ENCODE peak calls at places on chromosome 11, in nine cellular contexts. I is upper lobe of left lung; M is heart left ventricle; P is neural progenitor cell; U is body of pancreas; B is uterus; Z is aorta; V is CD8-positive, alpha-beta memory T cell; J is lower lobe of right lung. D is an unnamed sample. For H3K9me3, the result is how much of the 10 kb centered on the place peaks cover.

GRCh38 chr11:48052183-48053040 is 72.1 kb downstream of the PTPRJ start:
- DNase-seq in I (peak), M (no peak), P (peak), U (peak), B (no peak), Z (no peak), V (no peak), J (peak), D (no peak)

GRCh38 chr11:72920001-72920400 is 105.8 kb downstream of the ATG16L2 start:
- DNase-seq in I (no peak), M (no peak), P (no peak), U (no peak), B (no peak), Z (no peak), V (no peak), J (no peak), D (no peak)

GRCh38 chr11:20042717-20043392 is 117.4 kb downstream of the DBX1 start:
- DNase-seq in I (no peak), M (no peak), P (peak), U (no peak), B (no peak), Z (no peak), V (no peak), J (no peak), D (no peak)

GRCh38 chr11:17714356-17714854 is 5.0 kb upstream of the MYOD1 start:
- DNase-seq in I (no peak), M (peak), P (no peak), U (no peak), B (no peak), Z (no peak), V (no peak), J (no peak), D (no peak)

GRCh38 chr11:26846222-26846621 is 124.4 kb upstream of the SLC5A12 start:
- DNase-seq in I (no peak), M (no peak), P (no peak), U (no peak), B (no peak), Z (no peak), V (no peak), J (no peak), D (no peak)

GRCh38 chr11:75576445-75577049 is 14.5 kb downstream of the SERPINH1 start:
- DNase-seq in I (peak), M (no peak), P (no peak), U (peak), B (no peak), Z (peak), V (no peak), J (peak), D (no peak)

GRCh38 chr11:116073854-116074837 is 569.9 kb upstream of the CADM1 start:
- DNase-seq in I (no peak), M (peak), P (peak), U (peak), B (peak), Z (no peak), V (no peak), J (no peak), D (no peak)

GRCh38 chr11:113581713-113582112 is 106.5 kb upstream of the DRD2 start:
- DNase-seq in I (no peak), M (no peak), P (peak), U (no peak), B (no peak), Z (no peak), V (no peak), J (no peak), D (no peak)

GRCh38 chr11:45949992-45950407 is 27.5 kb downstream of the LARGE2 start:
- DNase-seq in I (no peak), M (no peak), P (no peak), U (no peak), B (no peak), Z (no peak), V (no peak), J (no peak), D (no peak)

GRCh38 chr11:68340784-68341556 is 28.6 kb downstream of the LRP5 start:
- DNase-seq in I (no peak), M (no peak), P (no peak), U (no peak), B (no peak), Z (no peak), V (peak), J (no peak), D (no peak)

GRCh38 chr11:128860571-128861361 is 6.3 kb downstream of the KCNJ1 start:
- DNase-seq in I (peak), M (no peak), P (no peak), U (no peak), B (no peak), Z (no peak), V (no peak), J (no peak), D (no peak)

GRCh38 chr11:106937113-106937512 is 81.2 kb downstream of the GUCY1A2 start:
- DNase-seq in I (no peak), M (no peak), P (no peak), U (no peak), B (no peak), Z (no peak), V (no peak), J (no peak), D (no peak)

GRCh38 chr11:128630367-128631230 is 43.2 kb upstream of the ETS1 start:
- DNase-seq in I (no peak), M (peak), P (peak), U (peak), B (peak), Z (peak), V (peak), J (peak), D (peak)

GRCh38 chr11:66976048-66976467 is 954 bp downstream of the C11orf86 start:
- DNase-seq in I (no peak), M (no peak), P (peak), U (no peak), B (no peak), Z (no peak), V (no peak), J (no peak), D (no peak)

GRCh38 chr11:113176971-113177370 is 137.4 kb upstream of the TTC12 start:
- DNase-seq in I (no peak), M (no peak), P (no peak), U (no peak), B (no peak), Z (no peak), V (no peak), J (no peak), D (no peak)

GRCh38 chr11:92276773-92277172 is 52.2 kb downstream of the FAT3 start:
- DNase-seq in I (no peak), M (no peak), P (no peak), U (no peak), B (no peak), Z (no peak), V (no peak), J (no peak), D (no peak)

GRCh38 chr11:1549355-1550330 is 22.4 kb downstream of the DUSP8 start:
- DNase-seq in I (peak), M (no peak), P (no peak), U (no peak), B (no peak), Z (no peak), V (no peak), J (no peak), D (no peak)

GRCh38 chr11:75944515-75944914 is 129.5 kb downstream of the UVRAG start:
- DNase-seq in I (no peak), M (no peak), P (no peak), U (no peak), B (no peak), Z (no peak), V (no peak), J (no peak), D (no peak)

GRCh38 chr11:117885777-117886176 is 9.3 kb upstream of the FXYD6 start:
- DNase-seq in I (no peak), M (peak), P (no peak), U (peak), B (peak), Z (no peak), V (no peak), J (no peak), D (no peak)

GRCh38 chr11:121494355-121495099 is 41.8 kb upstream of the SORL1-AS1 start:
- DNase-seq in I (no peak), M (no peak), P (no peak), U (no peak), B (no peak), Z (no peak), V (no peak), J (no peak), D (no peak)

GRCh38 chr11:125075900-125076317 is 12.8 kb downstream of the SLC37A2 start:
- DNase-seq in I (no peak), M (no peak), P (no peak), U (no peak), B (no peak), Z (no peak), V (no peak), J (peak), D (no peak)

GRCh38 chr11:413120-414081 is 1.4 kb downstream of the SIGIRR start:
- DNase-seq in I (no peak), M (no peak), P (no peak), U (peak), B (no peak), Z (no peak), V (no peak), J (peak), D (no peak)

GRCh38 chr11:31813242-31813960 is 2.3 kb upstream of the PAX6 start:
- DNase-seq in I (no peak), M (no peak), P (peak), U (no peak), B (no peak), Z (no peak), V (no peak), J (no peak), D (no peak)

GRCh38 chr11:1298695-1299492 is 10.5 kb downstream of the TOLLIP start:
- DNase-seq in I (peak), M (peak), P (peak), U (peak), B (peak), Z (peak), V (no peak), J (peak), D (no peak)

GRCh38 chr11:12680246-12680939 is 6.2 kb downstream of the TEAD1 start:
- DNase-seq in I (peak), M (peak), P (peak), U (peak), B (peak), Z (peak), V (no peak), J (peak), D (peak)

GRCh38 chr11:35088226-35088625 is 50.7 kb upstream of the CD44 start:
- DNase-seq in I (no peak), M (no peak), P (no peak), U (peak), B (no peak), Z (no peak), V (no peak), J (no peak), D (no peak)

GRCh38 chr11:35087648-35088047 is 51.3 kb upstream of the CD44 start:
- DNase-seq in I (no peak), M (peak), P (no peak), U (peak), B (no peak), Z (no peak), V (no peak), J (no peak), D (no peak)

GRCh38 chr11:35085766-35086165 is 53.2 kb upstream of the CD44 start:
- DNase-seq in I (no peak), M (no peak), P (no peak), U (no peak), B (no peak), Z (no peak), V (no peak), J (no peak), D (no peak)

GRCh38 chr11:35088676-35089075 is 50.3 kb upstream of the CD44 start:
- DNase-seq in I (no peak), M (no peak), P (no peak), U (peak), B (no peak), Z (no peak), V (no peak), J (no peak), D (no peak)

DNA sequence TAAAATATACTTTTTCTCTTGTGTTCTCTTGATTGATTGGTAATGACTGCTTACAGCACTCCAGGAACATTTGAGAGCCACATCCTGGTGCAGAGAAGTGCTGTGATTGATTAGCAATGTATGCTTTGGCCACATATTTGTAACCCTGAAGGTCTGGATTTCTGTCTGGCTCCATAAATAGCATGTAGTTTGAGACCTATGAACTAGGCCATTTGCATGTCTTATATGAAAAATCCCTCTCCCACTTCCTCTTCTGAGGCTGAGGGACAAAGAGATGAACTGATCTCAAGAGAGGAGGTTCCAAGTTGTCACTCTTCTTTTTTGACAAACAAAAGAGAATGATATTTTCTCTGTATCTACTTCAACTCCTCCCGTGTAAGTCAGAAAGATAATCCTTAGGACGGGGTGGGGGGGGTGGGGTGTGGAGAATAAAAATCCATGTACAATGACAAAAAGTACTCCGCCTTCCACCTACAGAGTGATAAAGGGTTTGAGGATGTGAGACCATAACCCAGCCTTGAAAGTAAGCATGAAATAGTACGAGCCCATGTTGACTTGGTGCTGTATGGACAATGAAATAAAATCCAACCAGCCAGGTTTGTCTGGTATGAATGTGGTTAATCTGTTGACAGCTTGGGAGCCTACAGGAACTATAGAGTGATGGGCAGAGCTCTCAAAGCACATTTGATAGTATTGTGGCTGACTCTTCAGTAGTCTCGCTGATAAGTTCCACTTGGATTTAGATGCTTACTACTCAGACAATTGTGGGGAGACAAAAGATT is 49.1 kb upstream of the CD44 start:
- DNase-seq in I (no peak), M (no peak), P (no peak), U (no peak), B (no peak), Z (no peak), V (no peak), J (no peak), D (no peak)
- H3K9me3 ChIP-seq in I (under half), M (under half), P (under half), U (under half), B (under half), Z (under half), V (under half), J (under half), D (under half)

GRCh38 chr11:71066311-71066710 is 186.1 kb downstream of the SHANK2 start:
- DNase-seq in I (no peak), M (no peak), P (no peak), U (no peak), B (no peak), Z (no peak), V (no peak), J (no peak), D (no peak)
- H3K9me3 ChIP-seq in I (under half), M (under half), P (under half), U (under half), B (under half), Z (under half), V (under half), J (under half), D (under half)

DNA sequence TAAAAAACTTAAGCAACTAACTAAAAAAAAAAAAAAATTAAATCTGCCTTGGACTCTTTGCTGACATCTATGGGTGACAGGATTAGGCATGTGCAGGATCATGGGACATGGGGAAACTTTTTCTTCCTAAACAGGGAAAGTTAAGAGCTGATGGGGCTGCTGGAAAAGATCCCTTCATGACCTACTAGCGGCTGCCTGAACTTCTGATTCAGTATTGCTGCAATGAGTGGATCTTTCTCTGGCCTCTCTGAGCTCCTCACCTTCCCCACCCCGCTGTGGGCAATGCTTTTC is 25.0 kb downstream of the OR5A2 start:
- DNase-seq in I (no peak), M (no peak), P (no peak), U (no peak), B (no peak), Z (no peak), V (no peak), J (no peak), D (no peak)
- H3K9me3 ChIP-seq in I (under half), M (under half), P (under half), U (under half), B (under half), Z (under half), V (under half), J (under half), D (under half)

GRCh38 chr11:101127699-101128570 is 1.7 kb downstream of the PGR start:
- DNase-seq in I (peak), M (peak), P (peak), U (peak), B (peak), Z (peak), V (no peak), J (peak), D (no peak)
- H3K9me3 ChIP-seq in I (under half), M (under half), P (under half), U (under half), B (under half), Z (under half), V (under half), J (under half), D (under half)